ENCODE peak calls at places on chromosomes 16 and 17, in five cellular contexts. One of them, this sample, is unnamed. For H3K27me3, the result is how much of the 10 kb centered on the place peaks cover.

GRCh38 chr16:76913046-76913445 is 277.9 kb upstream of the MON1B start:
- DNase-seq in GM23338: no peak
- DNase-seq in dorsolateral prefrontal cortex: no peak
- DNase-seq in tibial nerve: no peak
- DNase-seq in thoracic aorta: no peak
- DNase-seq in this sample: no peak

GRCh38 chr17:82215095-82215971 is 2.7 kb upstream of the CCDC57 start:
- DNase-seq in GM23338: peak
- DNase-seq in dorsolateral prefrontal cortex: no peak
- DNase-seq in tibial nerve: no peak
- DNase-seq in thoracic aorta: no peak
- DNase-seq in this sample: no peak

GRCh38 chr17:76277300-76278267 is 12.4 kb downstream of the UBALD2 start:
- DNase-seq in GM23338: no peak
- DNase-seq in dorsolateral prefrontal cortex: no peak
- DNase-seq in tibial nerve: no peak
- DNase-seq in thoracic aorta: no peak
- DNase-seq in this sample: no peak

GRCh38 chr17:29216856-29217255 is 29.8 kb upstream of the CRYBA1 start:
- DNase-seq in GM23338: no peak
- DNase-seq in dorsolateral prefrontal cortex: no peak
- DNase-seq in tibial nerve: no peak
- DNase-seq in thoracic aorta: no peak
- DNase-seq in this sample: no peak

GRCh38 chr17:70050931-70051330 is 24.1 kb upstream of the KCNJ16 start:
- DNase-seq in GM23338: no peak
- DNase-seq in dorsolateral prefrontal cortex: no peak
- DNase-seq in tibial nerve: peak
- DNase-seq in thoracic aorta: no peak
- DNase-seq in this sample: no peak

GRCh38 chr16:56970934-56971767 is 9.4 kb downstream of the CETP start:
- DNase-seq in GM23338: no peak
- DNase-seq in dorsolateral prefrontal cortex: no peak
- DNase-seq in tibial nerve: no peak
- DNase-seq in thoracic aorta: no peak
- DNase-seq in this sample: no peak

GRCh38 chr17:73151888-73152633 is 12.7 kb upstream of the SSTR2 start:
- DNase-seq in GM23338: no peak
- DNase-seq in dorsolateral prefrontal cortex: no peak
- DNase-seq in tibial nerve: no peak
- DNase-seq in thoracic aorta: no peak
- DNase-seq in this sample: no peak

GRCh38 chr17:38577244-38577643 is 28.5 kb downstream of the SRCIN1 start:
- DNase-seq in GM23338: no peak
- DNase-seq in dorsolateral prefrontal cortex: no peak
- DNase-seq in tibial nerve: no peak
- DNase-seq in thoracic aorta: no peak
- DNase-seq in this sample: no peak

GRCh38 chr16:55225972-55226542 is 97.9 kb upstream of the IRX6 start:
- DNase-seq in GM23338: no peak
- DNase-seq in dorsolateral prefrontal cortex: no peak
- DNase-seq in tibial nerve: no peak
- DNase-seq in thoracic aorta: no peak
- DNase-seq in this sample: no peak

GRCh38 chr17:75878174-75878998 is at the start of gene TRIM47:
- DNase-seq in GM23338: peak
- DNase-seq in dorsolateral prefrontal cortex: peak
- DNase-seq in tibial nerve: peak
- DNase-seq in thoracic aorta: no peak
- DNase-seq in this sample: no peak

GRCh38 chr16:88636488-88637265 is 1.7 kb upstream of the IL17C start:
- DNase-seq in GM23338: no peak
- DNase-seq in dorsolateral prefrontal cortex: no peak
- DNase-seq in tibial nerve: no peak
- DNase-seq in thoracic aorta: no peak
- DNase-seq in this sample: no peak

GRCh38 chr16:88637797-88638196 is 575 bp upstream of the IL17C start:
- DNase-seq in GM23338: no peak
- DNase-seq in dorsolateral prefrontal cortex: no peak
- DNase-seq in tibial nerve: no peak
- DNase-seq in thoracic aorta: no peak
- DNase-seq in this sample: no peak

GRCh38 chr16:88639231-88640038 is 1.1 kb downstream of the IL17C start:
- DNase-seq in GM23338: peak
- DNase-seq in dorsolateral prefrontal cortex: no peak
- DNase-seq in tibial nerve: no peak
- DNase-seq in thoracic aorta: no peak
- DNase-seq in this sample: no peak

GRCh38 chr16:88640039-88640495 is 1.7 kb downstream of the IL17C start:
- DNase-seq in GM23338: no peak
- DNase-seq in dorsolateral prefrontal cortex: no peak
- DNase-seq in tibial nerve: no peak
- DNase-seq in thoracic aorta: no peak
- DNase-seq in this sample: no peak

GRCh38 chr16:88638323-88639230 is at the start of gene IL17C:
- DNase-seq in GM23338: peak
- DNase-seq in dorsolateral prefrontal cortex: no peak
- DNase-seq in tibial nerve: no peak
- DNase-seq in thoracic aorta: no peak
- DNase-seq in this sample: no peak
- H3K27me3 ChIP-seq in GM23338: under half
- H3K27me3 ChIP-seq in dorsolateral prefrontal cortex: under half
- H3K27me3 ChIP-seq in tibial nerve: half or more
- H3K27me3 ChIP-seq in thoracic aorta: under half
- H3K27me3 ChIP-seq in this sample: under half

GRCh38 chr17:79282294-79282693 is 207.7 kb downstream of the ENGASE start:
- DNase-seq in GM23338: no peak
- DNase-seq in dorsolateral prefrontal cortex: no peak
- DNase-seq in tibial nerve: no peak
- DNase-seq in thoracic aorta: no peak
- DNase-seq in this sample: no peak

GRCh38 chr17:79288950-79289349 is 214.3 kb downstream of the ENGASE start:
- DNase-seq in GM23338: no peak
- DNase-seq in dorsolateral prefrontal cortex: no peak
- DNase-seq in tibial nerve: no peak
- DNase-seq in thoracic aorta: no peak
- DNase-seq in this sample: no peak

GRCh38 chr17:79290726-79291125 is 216.1 kb downstream of the ENGASE start:
- DNase-seq in GM23338: no peak
- DNase-seq in dorsolateral prefrontal cortex: no peak
- DNase-seq in tibial nerve: no peak
- DNase-seq in thoracic aorta: no peak
- DNase-seq in this sample: no peak

GRCh38 chr17:79285973-79286372 is 211.3 kb downstream of the ENGASE start:
- DNase-seq in GM23338: no peak
- DNase-seq in dorsolateral prefrontal cortex: no peak
- DNase-seq in tibial nerve: no peak
- DNase-seq in thoracic aorta: no peak
- DNase-seq in this sample: no peak

GRCh38 chr17:79287743-79288142 is 213.1 kb downstream of the ENGASE start:
- DNase-seq in GM23338: no peak
- DNase-seq in dorsolateral prefrontal cortex: no peak
- DNase-seq in tibial nerve: no peak
- DNase-seq in thoracic aorta: no peak
- DNase-seq in this sample: no peak
- H3K27me3 ChIP-seq in GM23338: under half
- H3K27me3 ChIP-seq in dorsolateral prefrontal cortex: under half
- H3K27me3 ChIP-seq in tibial nerve: under half
- H3K27me3 ChIP-seq in thoracic aorta: under half
- H3K27me3 ChIP-seq in this sample: half or more

DNA sequence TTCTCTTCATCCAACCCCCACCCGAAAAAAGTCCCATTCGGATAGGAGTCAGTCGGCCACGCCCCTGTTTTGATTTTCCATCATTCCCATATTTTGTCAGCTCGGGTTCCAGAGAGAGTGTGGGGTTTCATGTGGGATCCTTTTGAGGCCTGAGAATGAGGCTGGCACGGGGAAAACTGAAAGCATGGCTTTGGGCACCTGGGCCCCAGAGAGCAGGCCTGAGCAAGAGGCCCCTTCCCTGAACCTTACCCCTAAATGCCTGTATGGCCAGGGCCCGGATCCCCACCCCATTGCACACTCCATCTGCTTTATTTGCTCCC is 4.6 kb upstream of the HOXB4 start:
- DNase-seq in GM23338: no peak
- DNase-seq in dorsolateral prefrontal cortex: no peak
- DNase-seq in tibial nerve: no peak
- DNase-seq in thoracic aorta: no peak
- DNase-seq in this sample: no peak
- H3K27me3 ChIP-seq in GM23338: half or more
- H3K27me3 ChIP-seq in dorsolateral prefrontal cortex: half or more
- H3K27me3 ChIP-seq in tibial nerve: half or more
- H3K27me3 ChIP-seq in thoracic aorta: under half
- H3K27me3 ChIP-seq in this sample: half or more

GRCh38 chr17:74854792-74855191 is 4.9 kb downstream of the GRIN2C start:
- DNase-seq in GM23338: no peak
- DNase-seq in dorsolateral prefrontal cortex: no peak
- DNase-seq in tibial nerve: no peak
- DNase-seq in thoracic aorta: no peak
- DNase-seq in this sample: no peak
- H3K27me3 ChIP-seq in GM23338: half or more
- H3K27me3 ChIP-seq in dorsolateral prefrontal cortex: under half
- H3K27me3 ChIP-seq in tibial nerve: half or more
- H3K27me3 ChIP-seq in thoracic aorta: under half
- H3K27me3 ChIP-seq in this sample: under half

GRCh38 chr16:984736-985135 is 3.2 kb downstream of the SOX8 start:
- DNase-seq in GM23338: no peak
- DNase-seq in dorsolateral prefrontal cortex: no peak
- DNase-seq in tibial nerve: no peak
- DNase-seq in thoracic aorta: no peak
- DNase-seq in this sample: no peak
- H3K27me3 ChIP-seq in GM23338: under half
- H3K27me3 ChIP-seq in dorsolateral prefrontal cortex: under half
- H3K27me3 ChIP-seq in tibial nerve: under half
- H3K27me3 ChIP-seq in thoracic aorta: under half
- H3K27me3 ChIP-seq in this sample: under half

GRCh38 chr16:66294507-66294906 is 72.0 kb upstream of the CDH5 start:
- DNase-seq in GM23338: no peak
- DNase-seq in dorsolateral prefrontal cortex: no peak
- DNase-seq in tibial nerve: no peak
- DNase-seq in thoracic aorta: no peak
- DNase-seq in this sample: no peak
- H3K27me3 ChIP-seq in GM23338: under half
- H3K27me3 ChIP-seq in dorsolateral prefrontal cortex: under half
- H3K27me3 ChIP-seq in tibial nerve: under half
- H3K27me3 ChIP-seq in thoracic aorta: under half
- H3K27me3 ChIP-seq in this sample: under half

GRCh38 chr17:177762-178161 is 3.7 kb downstream of the DOC2B start:
- DNase-seq in GM23338: no peak
- DNase-seq in dorsolateral prefrontal cortex: no peak
- DNase-seq in tibial nerve: no peak
- DNase-seq in thoracic aorta: no peak
- DNase-seq in this sample: no peak

GRCh38 chr17:178292-179065 is 3.0 kb downstream of the DOC2B start:
- DNase-seq in GM23338: no peak
- DNase-seq in dorsolateral prefrontal cortex: no peak
- DNase-seq in tibial nerve: no peak
- DNase-seq in thoracic aorta: no peak
- DNase-seq in this sample: no peak

GRCh38 chr17:179721-180379 is 1.6 kb downstream of the DOC2B start:
- DNase-seq in GM23338: peak
- DNase-seq in dorsolateral prefrontal cortex: no peak
- DNase-seq in tibial nerve: no peak
- DNase-seq in thoracic aorta: no peak
- DNase-seq in this sample: no peak

GRCh38 chr17:179066-179432 is 2.4 kb downstream of the DOC2B start:
- DNase-seq in GM23338: no peak
- DNase-seq in dorsolateral prefrontal cortex: no peak
- DNase-seq in tibial nerve: no peak
- DNase-seq in thoracic aorta: no peak
- DNase-seq in this sample: no peak

GRCh38 chr17:177155-177554 is 4.3 kb downstream of the DOC2B start:
- DNase-seq in GM23338: no peak
- DNase-seq in dorsolateral prefrontal cortex: no peak
- DNase-seq in tibial nerve: no peak
- DNase-seq in thoracic aorta: no peak
- DNase-seq in this sample: no peak
- H3K27me3 ChIP-seq in GM23338: under half
- H3K27me3 ChIP-seq in dorsolateral prefrontal cortex: under half
- H3K27me3 ChIP-seq in tibial nerve: under half
- H3K27me3 ChIP-seq in thoracic aorta: under half
- H3K27me3 ChIP-seq in this sample: under half

This sample was measured in esophagus squamous epithelium.